ENCODE peak calls at places on chromosome 14, in seven cellular contexts. P, V, D, I, C, S and T are unnamed samples.

GRCh38 chr14:56100556-56100955 is 17.7 kb upstream of the PELI2 start:
- DNase-seq in P (no peak), V (no peak), D (no peak), I (no peak), C (no peak), S (no peak), T (no peak)

GRCh38 chr14:90576581-90576980 is 179.8 kb downstream of the CALM1 start:
- DNase-seq in P (no peak), V (no peak), D (no peak), I (no peak), C (no peak), S (no peak), T (no peak)

GRCh38 chr14:36856095-36856878 is 194.6 kb downstream of the PAX9 start:
- DNase-seq in P (no peak), V (no peak), D (no peak), I (no peak), C (no peak), S (no peak), T (no peak)

GRCh38 chr14:31909977-31910376 is 167.1 kb upstream of the ARHGAP5 start:
- DNase-seq in P (no peak), V (no peak), D (no peak), I (no peak), C (no peak), S (no peak), T (no peak)

GRCh38 chr14:64758025-64758521 is 53.8 kb downstream of the PLEKHG3 start:
- DNase-seq in P (no peak), V (no peak), D (no peak), I (no peak), C (no peak), S (no peak), T (no peak)

GRCh38 chr14:78836777-78837176 is 666.6 kb downstream of the NRXN3 start:
- DNase-seq in P (peak; percentile 75), V (no peak), D (peak; percentile 31), I (no peak), C (no peak), S (peak; percentile 36), T (peak; percentile 38)

GRCh38 chr14:32109676-32110075 is 32.6 kb downstream of the ARHGAP5 start:
- DNase-seq in P (no peak), V (no peak), D (no peak), I (no peak), C (no peak), S (no peak), T (no peak)

GRCh38 chr14:94485944-94486841 is 10.2 kb upstream of the SERPINA9 start:
- DNase-seq in P (peak; percentile 39), V (peak; percentile 65), D (peak; percentile 73), I (peak; percentile 23), C (peak; percentile 59), S (peak; percentile 22), T (peak; percentile 18)

GRCh38 chr14:95290769-95291440 is 28.8 kb downstream of the CLMN start:
- DNase-seq in P (peak; percentile 19), V (peak; percentile 73), D (peak; percentile 47), I (no peak), C (no peak), S (no peak), T (no peak)

GRCh38 chr14:50978521-50978871 is 34.2 kb upstream of the PYGL start:
- DNase-seq in P (no peak), V (no peak), D (no peak), I (no peak), C (no peak), S (no peak), T (no peak)

GRCh38 chr14:104460920-104461651 is 118.5 kb upstream of the C14orf180 start:
- DNase-seq in P (no peak), V (no peak), D (no peak), I (no peak), C (no peak), S (no peak), T (no peak)

GRCh38 chr14:75429562-75429961 is 1.7 kb downstream of the JDP2 start:
- DNase-seq in P (no peak), V (no peak), D (no peak), I (no peak), C (no peak), S (no peak), T (no peak)

GRCh38 chr14:20035449-20035848 is 389 bp downstream of the OR4K13 start:
- DNase-seq in P (no peak), V (no peak), D (no peak), I (no peak), C (no peak), S (no peak), T (no peak)

GRCh38 chr14:23984891-23985607 is 3.7 kb upstream of the DHRS4L2 start:
- DNase-seq in P (no peak), V (no peak), D (no peak), I (no peak), C (no peak), S (no peak), T (no peak)

GRCh38 chr14:23452237-23452636 is 16.8 kb upstream of the MYH7 start:
- DNase-seq in P (no peak), V (no peak), D (no peak), I (no peak), C (no peak), S (no peak), T (no peak)

GRCh38 chr14:67276131-67276530 is 34.9 kb downstream of the PALS1 start:
- DNase-seq in P (no peak), V (no peak), D (no peak), I (no peak), C (no peak), S (no peak), T (no peak)

GRCh38 chr14:64708148-64709004 is 4.2 kb downstream of the PLEKHG3 start:
- DNase-seq in P (no peak), V (peak; percentile 64), D (no peak), I (peak; percentile 36), C (no peak), S (no peak), T (no peak)

GRCh38 chr14:96514694-96515093 is 12.5 kb downstream of the PAPOLA start:
- DNase-seq in P (peak; percentile 43), V (no peak), D (no peak), I (no peak), C (no peak), S (no peak), T (no peak)

GRCh38 chr14:87111141-87111540 is 881.8 kb downstream of the GALC start:
- DNase-seq in P (no peak), V (no peak), D (no peak), I (no peak), C (no peak), S (no peak), T (no peak)

GRCh38 chr14:81303258-81303935 is 82.6 kb upstream of the GTF2A1 start:
- DNase-seq in P (peak; percentile 83), V (peak; percentile 43), D (peak; percentile 31), I (no peak), C (peak; percentile 44), S (peak; percentile 86), T (no peak)

GRCh38 chr14:104738375-104739019 is 14.4 kb upstream of the SIVA1 start:
- DNase-seq in P (no peak), V (no peak), D (no peak), I (no peak), C (no peak), S (no peak), T (no peak)

GRCh38 chr14:81268016-81268416 is 47.3 kb upstream of the GTF2A1 start:
- DNase-seq in P (no peak), V (no peak), D (no peak), I (no peak), C (no peak), S (no peak), T (no peak)

GRCh38 chr14:33902363-33902762 is 48.5 kb downstream of the EGLN3 start:
- DNase-seq in P (no peak), V (no peak), D (no peak), I (no peak), C (no peak), S (no peak), T (no peak)

GRCh38 chr14:81245771-81246170 is 25.0 kb upstream of the GTF2A1 start:
- DNase-seq in P (no peak), V (no peak), D (no peak), I (no peak), C (no peak), S (no peak), T (no peak)

GRCh38 chr14:74941676-74942097 is 13.7 kb downstream of the PGF start:
- DNase-seq in P (peak; percentile 84), V (peak; percentile 83), D (peak; percentile 74), I (peak; percentile 37), C (peak; percentile 66), S (no peak), T (no peak)

GRCh38 chr14:77051101-77051500 is 22.6 kb upstream of the IRF2BPL start:
- DNase-seq in P (no peak), V (peak; percentile 88), D (no peak), I (no peak), C (no peak), S (no peak), T (no peak)

GRCh38 chr14:79280400-79280670 is 931.0 kb downstream of the DIO2 start:
- DNase-seq in P (no peak), V (no peak), D (no peak), I (no peak), C (no peak), S (no peak), T (no peak)

GRCh38 chr14:94819531-94819930 is 49.6 kb upstream of the GSC start:
- DNase-seq in P (no peak), V (no peak), D (no peak), I (no peak), C (no peak), S (no peak), T (no peak)

GRCh38 chr14:24368215-24368561 is 204 bp downstream of the NFATC4 start:
- DNase-seq in P (no peak), V (no peak), D (peak; percentile 60), I (no peak), C (no peak), S (no peak), T (no peak)

GRCh38 chr14:59429798-59430197 is 35.4 kb downstream of the GPR135 start:
- DNase-seq in P (no peak), V (no peak), D (no peak), I (no peak), C (no peak), S (no peak), T (no peak)

GRCh38 chr14:45946251-45946650 is 693.2 kb upstream of the MIS18BP1 start:
- DNase-seq in P (no peak), V (no peak), D (no peak), I (no peak), C (no peak), S (no peak), T (no peak)

GRCh38 chr14:23481362-23481970 is 12.0 kb downstream of the NGDN start:
- DNase-seq in P (no peak), V (no peak), D (no peak), I (no peak), C (no peak), S (no peak), T (no peak)

GRCh38 chr14:92539875-92540274 is 26.3 kb downstream of the RIN3 start:
- DNase-seq in P (no peak), V (peak; percentile 63), D (no peak), I (no peak), C (no peak), S (no peak), T (no peak)

GRCh38 chr14:53715390-53715730 is 241.3 kb downstream of the BMP4 start:
- DNase-seq in P (peak; percentile 27), V (no peak), D (no peak), I (no peak), C (no peak), S (peak; percentile 32), T (no peak)

GRCh38 chr14:72401632-72402428 is 469.6 kb downstream of the RGS6 start:
- DNase-seq in P (peak; percentile 31), V (no peak), D (no peak), I (peak; percentile 2), C (no peak), S (no peak), T (no peak)